ENCODE peak calls at places on chromosomes 7 and 10, in four cellular contexts. W is HepG2, E is testis, R is transverse colon. M is an unnamed sample.

GRCh38 chr7:14071045-14071444 is 81.6 kb upstream of the ETV1 start:
- DNase-seq in R (no peak), W (no peak), E (no peak), M (no peak)

GRCh38 chr7:128795129-128795528 is 3.4 kb downstream of the CCDC136 start:
- DNase-seq in R (no peak), W (no peak), E (no peak), M (peak)

GRCh38 chr7:157502701-157503111 is 165.9 kb downstream of the DNAJB6 start:
- DNase-seq in E (no peak), R (peak), W (no peak), M (peak)

GRCh38 chr7:101172854-101173751 is 7.0 kb downstream of the NAT16 start:
- DNase-seq in W (no peak), R (peak), E (peak), M (no peak)

GRCh38 chr10:6204341-6205191 is 1.8 kb downstream of the PFKFB3 start:
- DNase-seq in R (peak), E (peak), W (no peak), M (no peak)

GRCh38 chr7:24129597-24129996 is 154.4 kb upstream of the NPY start:
- DNase-seq in E (no peak), R (no peak), W (no peak), M (no peak)

GRCh38 chr10:58951750-58952149 is 224.7 kb upstream of the PHYHIPL start:
- DNase-seq in R (no peak), E (no peak), W (no peak), M (no peak)

GRCh38 chr7:130277763-130278643 is 11.3 kb downstream of the CPA2 start:
- DNase-seq in W (peak), E (peak), R (peak), M (no peak)

GRCh38 chr7:132882714-132883428 is 199.0 kb downstream of the CHCHD3 start:
- DNase-seq in E (no peak), W (no peak), R (no peak), M (no peak)

GRCh38 chr7:123271231-123271630 is 71.5 kb upstream of the SLC13A1 start:
- DNase-seq in W (no peak), R (no peak), E (no peak), M (no peak)

GRCh38 chr10:97782455-97783228 is 10.8 kb upstream of the SFRP5 start:
- DNase-seq in W (no peak), R (no peak), E (no peak), M (no peak)

GRCh38 chr7:132551928-132552327 is 24.3 kb downstream of the PLXNA4 start:
- DNase-seq in W (no peak), E (no peak), R (no peak), M (no peak)

GRCh38 chr7:28465697-28466096 is 53.4 kb downstream of the CREB5 start:
- DNase-seq in E (no peak), W (no peak), R (no peak), M (no peak)

GRCh38 chr7:138705122-138705521 is 4.0 kb upstream of the SVOPL start:
- DNase-seq in W (no peak), R (no peak), E (no peak), M (no peak)

GRCh38 chr10:120465138-120465537 is 8.1 kb downstream of the PLPP4 start:
- DNase-seq in W (no peak), E (no peak), R (no peak), M (no peak)

GRCh38 chr7:127383123-127383835 is 9.2 kb downstream of the ZNF800 start:
- DNase-seq in E (no peak), W (no peak), R (no peak), M (no peak)

GRCh38 chr10:42984761-42985325 is 92.0 kb upstream of the RET start:
- DNase-seq in W (no peak), R (peak), E (no peak), M (peak)

GRCh38 chr7:80147543-80148376 is 13.1 kb downstream of the GNAI1 start:
- DNase-seq in R (no peak), W (no peak), E (no peak), M (no peak)

GRCh38 chr7:148394582-148394981 is 196.0 kb upstream of the C7orf33 start:
- DNase-seq in R (no peak), E (no peak), W (no peak), M (no peak)

GRCh38 chr10:66637273-66638036 is 288.4 kb upstream of the LRRTM3 start:
- DNase-seq in R (no peak), E (no peak), W (no peak), M (no peak)

GRCh38 chr7:137893143-137893742 is 46.5 kb upstream of the DGKI start:
- DNase-seq in W (peak), R (no peak), E (no peak), M (no peak)

GRCh38 chr7:30285067-30285530 is 702 bp downstream of the ZNRF2 start:
- DNase-seq in R (peak), E (peak), W (no peak), M (no peak)

GRCh38 chr7:90675982-90676381 is 79.9 kb downstream of the CDK14 start:
- DNase-seq in R (no peak), W (no peak), E (no peak), M (no peak)

GRCh38 chr7:106683941-106684340 is 23.0 kb upstream of the CCDC71L start:
- DNase-seq in E (no peak), R (no peak), W (no peak), M (no peak)

GRCh38 chr10:131079314-131079713 is 232.2 kb downstream of the TCERG1L start:
- DNase-seq in R (no peak), W (no peak), E (no peak), M (peak)

GRCh38 chr7:68718059-68718685 is 880.1 kb upstream of the AUTS2 start:
- DNase-seq in E (no peak), W (no peak), R (no peak), M (no peak)

GRCh38 chr7:45240926-45241325 is 83.3 kb downstream of the RAMP3 start:
- DNase-seq in R (no peak), W (no peak), E (no peak), M (no peak)

GRCh38 chr7:118369987-118370386 is 145.5 kb downstream of the ANKRD7 start:
- DNase-seq in R (no peak), W (no peak), E (no peak), M (no peak)

GRCh38 chr7:69732203-69732602 is 133.9 kb downstream of the AUTS2 start:
- DNase-seq in W (peak), E (no peak), R (peak), M (no peak)

GRCh38 chr10:49429458-49429857 is 33.6 kb upstream of the DRGX start:
- DNase-seq in W (no peak), R (no peak), E (no peak), M (no peak)

GRCh38 chr7:133545613-133546012 is 292.7 kb downstream of the EXOC4 start:
- DNase-seq in W (no peak), R (no peak), E (no peak), M (no peak)

GRCh38 chr10:52757777-52758176 is 14.8 kb downstream of the MBL2 start:
- DNase-seq in W (no peak), E (no peak), R (no peak), M (no peak)

GRCh38 chr7:66419210-66419609 is 209.5 kb upstream of the KCTD7 start:
- DNase-seq in E (peak), R (no peak), W (peak), M (no peak)

GRCh38 chr7:66418537-66418936 is 210.1 kb upstream of the KCTD7 start:
- DNase-seq in E (no peak), R (no peak), W (no peak), M (no peak)

GRCh38 chr7:66415659-66416265 is 210.6 kb downstream of the TPST1 start:
- DNase-seq in W (no peak), R (no peak), E (no peak), M (no peak)

GRCh38 chr7:66409493-66409892 is 204.4 kb downstream of the TPST1 start:
- DNase-seq in W (peak), E (no peak), R (no peak), M (peak)

GRCh38 chr7:66413379-66414114 is 208.4 kb downstream of the TPST1 start:
- DNase-seq in E (peak), W (no peak), R (peak), M (peak)
- TF ChIP-seq CTCF in E (peak), W (no peak), R (peak), M (no peak)

DNA sequence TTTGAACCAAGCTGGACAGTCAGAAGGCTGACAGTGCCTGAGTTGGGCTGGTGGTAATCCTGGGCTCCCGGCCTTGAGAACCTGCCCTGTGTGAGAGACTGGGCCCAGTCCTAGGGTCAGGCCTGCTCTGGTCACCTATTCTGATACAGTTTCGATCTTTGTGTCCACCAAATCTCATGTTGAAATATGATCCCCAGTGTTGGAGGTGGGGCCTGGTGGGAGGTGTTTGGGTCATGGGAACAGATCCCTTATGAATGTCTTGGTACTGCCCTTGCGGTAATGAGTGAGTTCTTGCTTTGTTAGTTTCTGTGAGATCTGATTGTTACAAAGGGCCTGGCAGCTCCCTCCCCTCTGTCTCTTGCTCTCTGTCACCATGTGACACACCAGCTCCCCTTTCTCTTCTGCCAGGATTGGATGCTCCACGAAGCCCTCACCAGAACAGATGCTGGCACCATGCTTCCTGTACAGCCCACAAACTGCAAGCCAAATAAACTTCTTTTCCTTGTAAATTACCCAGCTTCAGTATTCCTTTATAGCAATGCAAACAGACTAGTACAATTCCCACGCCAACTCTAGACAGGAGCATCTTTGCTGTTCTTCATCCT is 111.8 kb upstream of the ZNF438 start:
- DNase-seq in R (no peak), E (no peak), W (no peak), M (no peak)
- TF ChIP-seq POLR2A in R (no peak), E (no peak), W (no peak), M (no peak)

GRCh38 chr10:116146374-116146773 is 126.6 kb downstream of the GFRA1 start:
- DNase-seq in R (no peak), E (no peak), W (no peak), M (no peak)
- H3K4me3 ChIP-seq in R (no peak), E (no peak), W (no peak), M (no peak)

GRCh38 chr10:73388228-73388627 is 25.6 kb downstream of the ANXA7 start:
- DNase-seq in R (no peak), W (no peak), E (no peak), M (no peak)

DNA sequence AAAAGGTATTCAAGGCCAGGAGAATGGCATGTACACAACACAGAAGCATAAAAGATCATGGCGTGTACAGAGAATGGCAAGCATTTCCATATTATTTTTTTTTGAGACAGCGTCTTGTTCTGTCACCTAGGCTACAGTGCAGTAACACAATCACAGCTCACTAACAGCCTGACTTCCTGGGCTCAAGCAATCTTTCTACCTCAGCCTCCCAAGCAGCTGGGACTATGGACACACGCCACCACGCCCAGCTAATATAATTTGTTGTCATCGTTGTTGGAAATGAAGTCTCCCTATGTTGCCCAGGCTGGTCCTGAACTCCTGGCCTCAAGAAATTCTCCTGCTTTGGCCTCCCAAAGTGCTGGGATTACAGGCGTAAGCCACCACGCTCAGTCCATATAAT is 27.3 kb downstream of the ANXA7 start:
- DNase-seq in E (no peak), W (no peak), R (no peak), M (no peak)
- TF ChIP-seq CTCF in E (no peak), W (no peak), R (no peak), M (no peak)

DNA sequence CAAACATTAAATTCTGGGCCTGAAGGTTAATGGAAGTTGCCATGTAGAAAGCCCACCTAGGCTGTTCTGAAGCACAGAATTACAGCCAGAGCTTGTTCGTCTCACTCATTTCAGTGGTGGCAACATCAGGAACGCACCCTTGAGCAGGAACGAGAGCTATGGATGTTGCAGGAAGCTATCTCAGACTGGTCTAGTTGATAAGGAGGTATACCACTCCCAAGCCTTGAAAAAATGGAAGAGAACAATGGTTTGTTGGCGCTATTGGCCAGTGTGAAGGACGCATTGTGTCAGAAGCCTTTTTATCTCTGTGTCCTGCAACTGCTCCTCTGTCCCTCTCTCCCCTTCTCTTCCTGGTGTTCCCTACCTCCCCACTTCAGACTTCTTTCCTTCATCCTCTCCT is 60.9 kb upstream of the RAPGEF5 start:
- DNase-seq in E (no peak), R (no peak), W (no peak), M (no peak)
- TF ChIP-seq POLR2A in E (no peak), R (no peak), W (no peak), M (no peak)

DNA sequence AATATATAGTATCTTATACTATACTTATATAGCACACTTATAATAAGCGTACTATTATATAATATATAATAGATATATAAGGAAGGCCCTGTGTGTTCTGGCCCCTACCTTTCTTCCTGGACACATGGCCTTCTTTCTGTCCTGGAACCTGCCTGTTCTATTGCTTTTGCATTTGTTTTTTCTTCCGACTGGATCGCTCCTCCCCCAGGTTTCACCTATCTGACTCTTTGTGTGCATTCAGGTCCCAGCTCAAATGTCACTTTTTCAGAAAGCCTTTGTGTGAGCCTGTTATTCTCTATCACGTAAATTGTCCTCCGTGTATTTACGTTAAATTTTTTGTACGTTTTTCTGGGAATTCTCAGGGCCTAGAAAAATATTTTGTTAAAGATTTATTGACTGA is 2.9 kb upstream of the TRIM8 start:
- DNase-seq in R (no peak), E (no peak), W (peak), M (no peak)
- H3K4me3 ChIP-seq in R (peak), E (peak), W (peak), M (no peak)

GRCh38 chr7:22372863-22373262 is 15.9 kb upstream of the RAPGEF5 start:
- DNase-seq in W (no peak), E (peak), R (no peak), M (no peak)
- TF ChIP-seq CTCF in W (no peak), E (no peak), R (no peak), M (no peak)